ENCODE peak calls at places on chromosome 4, in nine cellular contexts. Z is GM13977; I is activated T-cell treated with anti-CD3 and anti-CD28 coated beads for 24 hours; V is cardiac muscle cell; R is stromal cell of bone marrow; H is EL; J is activated CD4-positive, alpha-beta T cell treated with anti-CD3 and anti-CD28 coated beads, Interleukin-2, amount 10 ng/mL, durations not matched to agents 7 days and 5 days; C is choroid plexus epithelial cell; T is activated naive CD4-positive, alpha-beta T cell treated with anti-CD3 and anti-CD28 coated beads for 36 hours. F is an unnamed sample.

GRCh38 chr4:83128235-83128929 is 13.9 kb upstream of the PLAC8 start:
- DNase-seq in H (peak), T (no peak), C (peak), R (peak), Z (no peak), V (no peak), J (no peak), I (no peak), F (no peak)

GRCh38 chr4:982814-983213 is 4.0 kb upstream of the IDUA start:
- DNase-seq in C (no peak), J (no peak), Z (no peak), V (no peak), H (no peak), T (no peak), R (no peak), I (no peak), F (no peak)

GRCh38 chr4:99938243-99938753 is 8.1 kb downstream of the DNAJB14 start:
- DNase-seq in V (no peak), I (no peak), Z (no peak), J (no peak), C (no peak), H (no peak), T (no peak), R (no peak), F (no peak)

GRCh38 chr4:786861-787300 is 39.0 kb downstream of the CPLX1 start:
- DNase-seq in Z (no peak), J (no peak), H (no peak), C (no peak), I (no peak), R (no peak), T (no peak), V (no peak), F (peak)

GRCh38 chr4:140049024-140049923 is 104.7 kb downstream of the MAML3 start:
- DNase-seq in J (peak), I (peak), R (no peak), C (peak), T (peak), H (peak), Z (peak), V (peak), F (peak)

GRCh38 chr4:155413451-155413850 is 36.7 kb upstream of the MAP9 start:
- DNase-seq in V (no peak), J (no peak), R (no peak), C (no peak), Z (no peak), I (no peak), H (no peak), T (no peak), F (no peak)

GRCh38 chr4:84792366-84793301 is 173.9 kb downstream of the WDFY3 start:
- DNase-seq in T (no peak), J (no peak), Z (no peak), C (no peak), H (peak), I (no peak), V (no peak), R (no peak), F (no peak)

GRCh38 chr4:18593297-18594002 is 571.9 kb upstream of the LCORL start:
- DNase-seq in H (peak), R (peak), C (peak), T (peak), J (peak), V (peak), I (peak), Z (peak), F (peak)

GRCh38 chr4:4339504-4340085 is 47.3 kb upstream of the NSG1 start:
- DNase-seq in V (peak), I (no peak), R (no peak), H (no peak), T (no peak), J (no peak), C (no peak), Z (no peak), F (no peak)

GRCh38 chr4:17128268-17128667 is 229.8 kb upstream of the LDB2 start:
- DNase-seq in V (no peak), T (no peak), R (peak), J (no peak), H (peak), C (no peak), Z (no peak), I (no peak), F (no peak)

GRCh38 chr4:147590249-147590920 is 26.8 kb upstream of the TMEM184C start:
- DNase-seq in T (peak), R (peak), I (peak), C (peak), J (peak), Z (peak), H (peak), V (peak), F (peak)

GRCh38 chr4:141134051-141134450 is 782 bp upstream of the RNF150 start:
- DNase-seq in Z (no peak), J (no peak), H (peak), T (no peak), V (no peak), C (peak), I (no peak), R (no peak), F (no peak)

GRCh38 chr4:14110407-14110806 is 482.9 kb upstream of the BOD1L1 start:
- DNase-seq in H (peak), T (no peak), I (no peak), Z (no peak), C (peak), R (peak), J (no peak), V (no peak), F (no peak)

GRCh38 chr4:87141428-87141827 is 79.0 kb downstream of the KLHL8 start:
- DNase-seq in H (no peak), R (no peak), T (no peak), Z (no peak), V (no peak), I (no peak), J (no peak), C (no peak), F (no peak)

GRCh38 chr4:41221850-41222249 is 7.5 kb upstream of the APBB2 start:
- DNase-seq in T (no peak), I (no peak), J (no peak), H (no peak), V (no peak), C (no peak), Z (no peak), R (no peak), F (no peak)

GRCh38 chr4:147714575-147715401 is 17.1 kb upstream of the ARHGAP10 start:
- DNase-seq in H (peak), V (no peak), J (no peak), Z (no peak), R (no peak), T (no peak), I (no peak), C (peak), F (peak)

GRCh38 chr4:39495446-39496208 is 31.6 kb downstream of the UGDH start:
- DNase-seq in R (no peak), V (no peak), Z (no peak), J (no peak), I (no peak), C (no peak), H (no peak), T (no peak), F (no peak)

GRCh38 chr4:102541708-102542107 is 40.5 kb downstream of the NFKB1 start:
- DNase-seq in Z (no peak), V (peak), I (no peak), J (peak), R (no peak), H (no peak), C (no peak), T (peak), F (no peak)

GRCh38 chr4:38461342-38461741 is 202.7 kb upstream of the KLF3 start:
- DNase-seq in I (no peak), T (no peak), R (no peak), H (no peak), Z (no peak), J (no peak), C (peak), V (no peak), F (peak)

GRCh38 chr4:103719320-103720204 is at the start of gene TACR3:
- DNase-seq in T (no peak), H (no peak), R (no peak), I (no peak), Z (peak), J (no peak), V (peak), C (no peak), F (no peak)

GRCh38 chr4:128334256-128334655 is 46.6 kb upstream of the PGRMC2 start:
- DNase-seq in C (no peak), I (no peak), Z (no peak), H (no peak), R (no peak), V (no peak), T (no peak), J (no peak), F (no peak)

GRCh38 chr4:73885570-73886230 is 16.5 kb downstream of the CXCL1 start:
- DNase-seq in V (no peak), C (peak), H (peak), R (no peak), Z (no peak), I (no peak), T (no peak), J (no peak), F (no peak)

GRCh38 chr4:77154761-77155499 is 2.1 kb upstream of the CCNG2 start:
- DNase-seq in J (no peak), I (no peak), Z (no peak), T (no peak), H (no peak), V (no peak), C (no peak), R (no peak), F (no peak)

GRCh38 chr4:108219998-108220397 is 51.3 kb upstream of the LEF1 start:
- DNase-seq in V (no peak), Z (no peak), C (peak), I (no peak), J (no peak), R (no peak), H (no peak), T (no peak), F (no peak)

GRCh38 chr4:163988391-163988790 is 493.9 kb downstream of the TMA16 start:
- DNase-seq in R (no peak), I (no peak), V (no peak), T (no peak), J (no peak), Z (no peak), H (no peak), C (no peak), F (no peak)

GRCh38 chr4:47500776-47501175 is 15.7 kb downstream of the ATP10D start:
- DNase-seq in H (no peak), C (no peak), I (no peak), J (no peak), R (no peak), Z (no peak), T (no peak), V (no peak), F (no peak)

GRCh38 chr4:166195101-166195500 is 322.1 kb downstream of the TLL1 start:
- DNase-seq in V (no peak), Z (no peak), J (no peak), C (no peak), R (no peak), T (no peak), I (no peak), H (peak), F (no peak)

GRCh38 chr4:123659759-123660158 is 263.2 kb downstream of the SPRY1 start:
- DNase-seq in R (no peak), C (peak), I (no peak), Z (no peak), T (no peak), J (no peak), V (peak), H (no peak), F (peak)

GRCh38 chr4:140943486-140943885 is 187.3 kb upstream of the TBC1D9 start:
- DNase-seq in C (peak), J (no peak), R (no peak), I (no peak), V (no peak), T (no peak), Z (no peak), H (peak), F (no peak)

GRCh38 chr4:25767877-25768475 is 94.8 kb downstream of the SEL1L3 start:
- DNase-seq in J (peak), T (peak), R (peak), C (peak), V (peak), H (peak), Z (peak), I (no peak), F (peak)

GRCh38 chr4:25800253-25800652 is 62.5 kb downstream of the SEL1L3 start:
- DNase-seq in I (no peak), T (no peak), C (no peak), J (no peak), H (no peak), R (no peak), Z (no peak), V (no peak), F (no peak)

GRCh38 chr4:39873823-39874222 is 103.9 kb downstream of the PDS5A start:
- DNase-seq in T (no peak), C (peak), J (peak), R (no peak), V (no peak), I (no peak), Z (no peak), H (no peak), F (no peak)

GRCh38 chr4:187606581-187606980 is 389.0 kb upstream of the ZFP42 start:
- DNase-seq in C (peak), T (peak), H (peak), I (no peak), R (peak), Z (peak), V (peak), J (peak), F (peak)

GRCh38 chr4:37645736-37646135 is 40.4 kb downstream of the RELL1 start:
- DNase-seq in V (no peak), J (no peak), C (no peak), R (no peak), I (no peak), Z (no peak), H (no peak), T (no peak), F (no peak)

GRCh38 chr4:153022233-153022632 is 86.1 kb downstream of the FHDC1 start:
- DNase-seq in J (no peak), T (no peak), I (no peak), Z (no peak), C (no peak), H (no peak), R (no peak), V (peak), F (no peak)

F was measured in dermis blood vessel endothelial cell.